ENCODE peak calls at places on chromosomes 5 and 9, in seven cellular contexts. S is mesothelial cell of epicardium; C is fibroblast of lung; X is type B pancreatic cell; P is CD8-positive, alpha-beta T cell; J is heart right ventricle; I is body of pancreas. G is an unnamed sample.

GRCh38 chr5:121108725-121109124 is 644.6 kb downstream of the PRR16 start:
- DNase-seq in X (no peak), S (no peak), I (no peak), J (no peak), C (no peak), P (no peak), G (no peak)

GRCh38 chr5:178785999-178786398 is 55.5 kb upstream of the ZNF354A start:
- DNase-seq in C (peak), I (no peak), X (no peak), P (no peak), S (no peak), J (no peak), G (no peak)

GRCh38 chr5:116370149-116370548 is 204.5 kb downstream of the SEMA6A start:
- DNase-seq in J (no peak), S (no peak), I (no peak), C (peak), X (no peak), P (no peak), G (no peak)

GRCh38 chr5:79935992-79936643 is 54.9 kb downstream of the MTX3 start:
- DNase-seq in S (no peak), J (peak), C (no peak), X (no peak), P (no peak), I (no peak), G (no peak)

GRCh38 chr9:137353223-137354152 is 51.4 kb upstream of the NRARP start:
- DNase-seq in I (no peak), S (no peak), P (no peak), J (peak), X (no peak), C (no peak), G (no peak)

GRCh38 chr5:42804717-42805339 is 6.9 kb downstream of the SELENOP start:
- DNase-seq in C (no peak), P (no peak), X (no peak), I (no peak), S (no peak), J (no peak), G (no peak)

GRCh38 chr5:124871299-124871698 is 124.9 kb upstream of the ZNF608 start:
- DNase-seq in P (no peak), S (no peak), I (no peak), J (no peak), C (peak), X (no peak), G (no peak)

GRCh38 chr5:36156619-36157018 is 4.7 kb downstream of the SKP2 start:
- DNase-seq in C (peak), J (no peak), S (no peak), P (no peak), X (no peak), I (no peak), G (no peak)

GRCh38 chr9:107333363-107333762 is 50.3 kb downstream of the RAD23B start:
- DNase-seq in C (no peak), I (no peak), P (no peak), X (no peak), J (no peak), S (no peak), G (no peak)

GRCh38 chr5:73948720-73949119 is 322.7 kb downstream of the ARHGEF28 start:
- DNase-seq in C (peak), P (no peak), J (peak), X (no peak), I (no peak), S (no peak), G (no peak)

GRCh38 chr5:124162782-124163532 is 583.5 kb downstream of the ZNF608 start:
- DNase-seq in P (peak), C (peak), I (peak), S (no peak), X (no peak), J (peak), G (no peak)

GRCh38 chr5:125497651-125498050 is 751.2 kb upstream of the ZNF608 start:
- DNase-seq in I (no peak), C (no peak), P (no peak), X (no peak), J (no peak), S (no peak), G (no peak)

GRCh38 chr9:33351547-33351946 is 50.8 kb downstream of the AQP7 start:
- DNase-seq in C (no peak), P (no peak), X (peak), I (no peak), J (peak), S (no peak), G (no peak)

GRCh38 chr5:1509346-1510085 is 14.2 kb downstream of the LPCAT1 start:
- DNase-seq in S (no peak), J (no peak), I (no peak), C (no peak), X (peak), P (peak), G (peak)

GRCh38 chr9:95732803-95733686 is 142.4 kb upstream of the ERCC6L2 start:
- DNase-seq in C (no peak), X (no peak), I (no peak), J (no peak), S (no peak), P (no peak), G (no peak)

GRCh38 chr5:22372376-22372775 is 480.8 kb downstream of the CDH12 start:
- DNase-seq in S (no peak), I (no peak), X (no peak), J (no peak), P (no peak), C (peak), G (no peak)

GRCh38 chr9:18017136-18017535 is 438.3 kb downstream of the SH3GL2 start:
- DNase-seq in C (no peak), P (no peak), I (no peak), S (no peak), J (no peak), X (no peak), G (no peak)

GRCh38 chr5:109612278-109612905 is 77.3 kb upstream of the MAN2A1 start:
- DNase-seq in I (no peak), C (no peak), P (no peak), S (no peak), X (no peak), J (no peak), G (no peak)

GRCh38 chr5:118479285-118479684 is 509.1 kb downstream of the DTWD2 start:
- DNase-seq in X (no peak), C (no peak), P (no peak), S (no peak), J (peak), I (no peak), G (no peak)

GRCh38 chr5:149406203-149406978 is 27.3 kb upstream of the IL17B start:
- DNase-seq in P (no peak), X (no peak), C (peak), I (peak), J (peak), S (no peak), G (no peak)
- TF ChIP-seq CTCF in P (no peak), X (no peak), C (peak), I (no peak), J (no peak), S (no peak), G (no peak)

GRCh38 chr9:98192503-98193335 is at the start of gene CORO2A:
- DNase-seq in C (peak), P (peak), S (peak), X (no peak), I (peak), J (peak), G (peak)

GRCh38 chr9:98191210-98191609 is 1.2 kb downstream of the CORO2A start:
- DNase-seq in J (no peak), X (no peak), P (no peak), C (no peak), I (no peak), S (no peak), G (no peak)

GRCh38 chr9:98195671-98196070 is 3.2 kb upstream of the CORO2A start:
- DNase-seq in S (no peak), P (no peak), X (no peak), J (no peak), I (no peak), C (no peak), G (no peak)

GRCh38 chr9:98191615-98192502 is 578 bp downstream of the CORO2A start:
- DNase-seq in I (peak), P (peak), S (no peak), X (no peak), J (peak), C (no peak), G (peak)

DNA sequence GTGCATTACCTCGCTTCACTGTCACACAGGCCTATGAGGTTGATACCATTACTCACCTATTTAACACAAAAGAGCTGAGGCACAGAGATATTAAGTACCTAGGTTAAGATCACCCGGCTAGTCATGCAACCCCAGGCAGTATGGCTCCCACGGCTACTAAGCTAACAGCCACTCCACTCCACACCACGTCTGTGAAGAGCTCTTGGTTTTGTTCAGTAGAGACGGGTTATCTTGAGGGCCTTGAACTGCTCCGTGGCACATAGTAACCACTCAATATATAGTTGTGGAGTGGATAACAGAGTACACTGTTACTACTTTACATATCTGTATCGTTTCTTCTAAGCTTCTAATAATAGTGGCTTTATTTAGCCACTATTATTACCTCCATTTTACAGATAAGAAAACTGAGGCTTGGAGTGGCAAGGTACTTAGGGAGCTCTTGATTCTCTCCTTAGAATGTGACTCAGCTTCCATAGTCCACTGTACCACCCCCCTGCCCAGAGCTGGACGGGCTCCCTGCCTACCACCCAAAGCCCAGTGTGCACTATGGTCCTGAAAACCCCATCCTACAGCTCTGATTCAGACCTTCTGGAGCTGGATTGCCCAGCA is 1.0 kb upstream of the CORO2A start:
- DNase-seq in P (no peak), C (no peak), J (no peak), S (no peak), I (no peak), X (no peak), G (no peak)
- TF ChIP-seq CTCF in P (no peak), C (no peak), J (no peak), S (no peak), I (no peak), X (no peak), G (no peak)

GRCh38 chr5:138276402-138277054 is 2.1 kb upstream of the GFRA3 start:
- DNase-seq in P (no peak), C (no peak), S (no peak), J (no peak), X (no peak), I (peak), G (no peak)
- TF ChIP-seq CTCF in P (no peak), C (no peak), S (no peak), J (peak), X (no peak), I (no peak), G (no peak)

GRCh38 chr9:71783120-71783523 is 14.8 kb upstream of the CEMIP2 start:
- DNase-seq in X (no peak), S (no peak), P (peak), C (no peak), I (peak), J (peak), G (peak)
- TF ChIP-seq CTCF in X (no peak), S (no peak), P (peak), C (no peak), I (no peak), J (no peak), G (no peak)

DNA sequence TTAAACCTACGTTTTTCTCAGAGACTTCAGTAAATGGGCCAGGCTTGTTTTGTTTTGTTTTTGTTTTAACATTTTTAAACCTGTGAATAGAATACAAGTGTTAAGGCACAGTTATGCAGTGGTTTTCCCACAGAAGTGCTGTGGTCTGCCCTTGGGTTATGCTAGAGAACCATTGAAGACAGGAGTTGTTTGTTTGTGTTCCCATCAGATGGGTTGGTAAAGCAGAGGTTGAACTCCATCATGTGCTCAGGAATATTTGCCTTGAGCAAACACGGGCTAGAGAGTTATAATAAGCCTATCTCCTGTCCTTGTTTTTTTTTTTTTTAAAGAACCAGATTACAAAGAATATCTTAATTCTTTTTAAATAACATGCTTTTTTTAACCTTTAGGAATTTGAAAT is 28.5 kb downstream of the RHOBTB3 start:
- DNase-seq in X (no peak), C (peak), P (no peak), J (no peak), S (no peak), I (peak), G (no peak)
- TF ChIP-seq CTCF in X (no peak), C (no peak), P (no peak), J (no peak), S (no peak), I (no peak), G (no peak)

DNA sequence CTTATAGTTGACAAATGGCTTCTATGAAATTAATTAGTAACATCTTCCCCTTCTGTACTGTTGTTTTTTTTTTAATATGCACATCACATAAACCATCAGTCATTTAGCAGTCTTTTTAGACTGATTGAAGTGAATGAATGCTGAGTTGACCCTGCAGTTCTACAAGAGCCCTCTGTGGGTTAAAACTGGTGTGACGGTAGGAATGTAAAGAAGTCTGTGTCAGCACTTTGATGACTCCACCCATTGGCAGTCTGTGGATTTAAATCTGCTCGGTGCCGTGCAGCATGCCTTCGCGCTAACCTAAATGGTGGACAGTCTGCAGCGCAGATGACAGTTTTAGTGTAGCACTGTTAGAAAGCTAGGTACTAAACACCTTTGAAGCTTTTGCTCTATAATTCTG is 3.1 kb downstream of the GTF3C4 start:
- DNase-seq in S (no peak), I (no peak), X (no peak), J (no peak), P (no peak), C (peak), G (no peak)
- TF ChIP-seq CTCF in S (peak), I (no peak), X (peak), J (no peak), P (no peak), C (peak), G (no peak)

GRCh38 chr5:111252799-111253564 is 28.8 kb downstream of the CAMK4 start:
- DNase-seq in X (no peak), P (no peak), J (no peak), I (no peak), S (no peak), C (no peak), G (no peak)
- TF ChIP-seq CTCF in X (no peak), P (no peak), J (no peak), I (no peak), S (no peak), C (no peak), G (no peak)

GRCh38 chr9:82466616-82467251 is 478.2 kb downstream of the SPATA31D1 start:
- DNase-seq in I (peak), X (no peak), P (no peak), C (no peak), J (peak), S (no peak), G (no peak)
- TF ChIP-seq CTCF in I (no peak), X (peak), P (no peak), C (peak), J (peak), S (no peak), G (no peak)

DNA sequence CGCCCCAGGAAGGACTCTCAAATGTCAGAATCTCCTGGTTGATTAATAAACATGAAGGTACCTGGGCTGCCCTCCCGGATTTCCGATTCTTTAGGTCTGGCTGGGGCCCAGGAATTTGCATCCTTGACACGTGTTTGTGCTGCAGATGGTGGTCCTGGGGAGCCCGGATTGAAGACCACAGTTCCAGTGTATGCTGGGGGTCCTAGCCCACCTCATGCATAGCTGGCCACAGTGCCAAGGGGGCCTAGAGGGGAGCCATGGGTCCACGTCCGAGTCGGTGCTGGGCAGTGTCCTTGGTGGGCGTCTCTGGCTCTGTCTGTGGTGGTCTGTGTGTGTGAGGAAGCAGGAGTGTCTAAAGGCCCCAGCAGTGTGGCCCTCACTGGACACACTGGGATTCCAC is 3.2 kb downstream of the NCS1 start:
- DNase-seq in I (no peak), P (no peak), S (no peak), J (no peak), X (no peak), C (no peak), G (no peak)
- TF ChIP-seq CTCF in I (no peak), P (no peak), S (no peak), J (no peak), X (no peak), C (no peak), G (no peak)